ENCODE peak calls at places on chromosomes 1 and 21, in ten cellular contexts. One of them, this sample, is unnamed.
A peak's percentile ranks its signal among the peaks of the same experiment; 100 is the strongest.

GRCh38 chr1:151156515-151156819 is at the start of gene TNFAIP8L2:
- DNase-seq in LNCaP clone FGC: no peak
- DNase-seq in RPMI7951: no peak
- DNase-seq in activated T-cell treated with anti-CD3 and anti-CD28 coated beads for 1 hour: peak; percentile 69
- DNase-seq in adrenal gland: peak; percentile 35
- DNase-seq in HEK293T: no peak
- DNase-seq in G401: no peak
- DNase-seq in GM20000: peak; percentile 66
- DNase-seq in AG09319: no peak
- DNase-seq in pancreas: no peak
- DNase-seq in this sample: no peak

GRCh38 chr1:2449636-2450454 is 26.2 kb upstream of the PLCH2 start:
- DNase-seq in G401: no peak
- DNase-seq in pancreas: no peak
- DNase-seq in adrenal gland: peak; percentile 61
- DNase-seq in activated T-cell treated with anti-CD3 and anti-CD28 coated beads for 1 hour: no peak
- DNase-seq in HEK293T: no peak
- DNase-seq in RPMI7951: peak; percentile 63
- DNase-seq in LNCaP clone FGC: no peak
- DNase-seq in GM20000: peak; percentile 57
- DNase-seq in AG09319: no peak
- DNase-seq in this sample: no peak

GRCh38 chr1:212754715-212755114 is 36.9 kb downstream of the NSL1 start:
- DNase-seq in pancreas: no peak
- DNase-seq in LNCaP clone FGC: no peak
- DNase-seq in activated T-cell treated with anti-CD3 and anti-CD28 coated beads for 1 hour: no peak
- DNase-seq in adrenal gland: no peak
- DNase-seq in HEK293T: no peak
- DNase-seq in GM20000: no peak
- DNase-seq in RPMI7951: no peak
- DNase-seq in G401: peak; percentile 16
- DNase-seq in AG09319: no peak
- DNase-seq in this sample: no peak

GRCh38 chr21:44773291-44773932 is 28.2 kb downstream of the UBE2G2 start:
- DNase-seq in HEK293T: no peak
- DNase-seq in GM20000: no peak
- DNase-seq in adrenal gland: no peak
- DNase-seq in RPMI7951: peak; percentile 6
- DNase-seq in activated T-cell treated with anti-CD3 and anti-CD28 coated beads for 1 hour: no peak
- DNase-seq in AG09319: no peak
- DNase-seq in pancreas: no peak
- DNase-seq in G401: no peak
- DNase-seq in LNCaP clone FGC: peak; percentile 94
- DNase-seq in this sample: no peak

GRCh38 chr21:43340491-43341348 is 86.2 kb downstream of the SIK1 start:
- DNase-seq in GM20000: no peak
- DNase-seq in pancreas: no peak
- DNase-seq in adrenal gland: peak; percentile 55
- DNase-seq in LNCaP clone FGC: no peak
- DNase-seq in HEK293T: no peak
- DNase-seq in AG09319: no peak
- DNase-seq in activated T-cell treated with anti-CD3 and anti-CD28 coated beads for 1 hour: no peak
- DNase-seq in G401: no peak
- DNase-seq in RPMI7951: peak; percentile 77
- DNase-seq in this sample: no peak

GRCh38 chr1:25872708-25873107 is 2.8 kb downstream of the PAQR7 start:
- DNase-seq in RPMI7951: no peak
- DNase-seq in GM20000: no peak
- DNase-seq in adrenal gland: no peak
- DNase-seq in LNCaP clone FGC: no peak
- DNase-seq in G401: no peak
- DNase-seq in activated T-cell treated with anti-CD3 and anti-CD28 coated beads for 1 hour: no peak
- DNase-seq in HEK293T: no peak
- DNase-seq in pancreas: no peak
- DNase-seq in AG09319: no peak
- DNase-seq in this sample: no peak

GRCh38 chr1:232568331-232568852 is 61.5 kb downstream of the SIPA1L2 start:
- DNase-seq in HEK293T: no peak
- DNase-seq in adrenal gland: no peak
- DNase-seq in RPMI7951: peak; percentile 73
- DNase-seq in AG09319: no peak
- DNase-seq in GM20000: no peak
- DNase-seq in G401: no peak
- DNase-seq in activated T-cell treated with anti-CD3 and anti-CD28 coated beads for 1 hour: no peak
- DNase-seq in pancreas: no peak
- DNase-seq in LNCaP clone FGC: peak; percentile 71
- DNase-seq in this sample: no peak

GRCh38 chr1:115613767-115614166 is 28.0 kb upstream of the VANGL1 start:
- DNase-seq in AG09319: no peak
- DNase-seq in G401: no peak
- DNase-seq in adrenal gland: no peak
- DNase-seq in pancreas: no peak
- DNase-seq in LNCaP clone FGC: no peak
- DNase-seq in GM20000: no peak
- DNase-seq in activated T-cell treated with anti-CD3 and anti-CD28 coated beads for 1 hour: no peak
- DNase-seq in RPMI7951: no peak
- DNase-seq in HEK293T: no peak
- DNase-seq in this sample: no peak